ENCODE peak calls at places on chromosomes 12 and 14, in four cellular contexts. J, I, A and B are unnamed samples.

GRCh38 chr14:21070083-21070609 is at the start of gene ARHGEF40:
- DNase-seq in J (peak), I (peak), A (no peak), B (peak)

GRCh38 chr12:52946334-52946733 is 2.6 kb upstream of the KRT18 start:
- DNase-seq in J (no peak), I (no peak), A (no peak), B (no peak)

GRCh38 chr12:32159925-32160324 is 53.3 kb downstream of the BICD1 start:
- DNase-seq in J (no peak), I (no peak), A (no peak), B (no peak)

GRCh38 chr12:65432606-65433005 is 154.1 kb downstream of the MSRB3 start:
- DNase-seq in J (no peak), I (no peak), A (no peak), B (no peak)

GRCh38 chr12:112716099-112717093 is 75.2 kb upstream of the RPH3A start:
- DNase-seq in J (peak), I (peak), A (no peak), B (peak)

GRCh38 chr12:97941686-97942354 is 479.2 kb downstream of the RMST start:
- DNase-seq in J (no peak), I (no peak), A (no peak), B (no peak)

GRCh38 chr12:98355322-98355721 is 160.1 kb upstream of the TMPO start:
- DNase-seq in J (no peak), I (no peak), A (no peak), B (no peak)

GRCh38 chr12:2691340-2692111 is 103.2 kb upstream of the FKBP4 start:
- DNase-seq in J (no peak), I (no peak), A (peak), B (peak)

GRCh38 chr12:99985631-99986030 is 895 bp upstream of the ANKS1B start:
- DNase-seq in J (no peak), I (no peak), A (no peak), B (no peak)

GRCh38 chr14:65211341-65211987 is 109.1 kb upstream of the MAX start:
- DNase-seq in J (peak), I (no peak), A (no peak), B (no peak)

GRCh38 chr12:111767362-111768158 is 827 bp downstream of the ALDH2 start:
- DNase-seq in J (no peak), I (peak), A (no peak), B (peak)

GRCh38 chr12:91663331-91663998 is 480.8 kb upstream of the DCN start:
- DNase-seq in J (no peak), I (no peak), A (no peak), B (no peak)

GRCh38 chr12:65885716-65886115 is 61.4 kb downstream of the HMGA2 start:
- DNase-seq in J (peak), I (no peak), A (no peak), B (no peak)

GRCh38 chr14:105241641-105242040 is 6.7 kb upstream of the BTBD6 start:
- DNase-seq in J (no peak), I (no peak), A (no peak), B (no peak)

GRCh38 chr14:70789361-70789760 is 20.0 kb downstream of the MAP3K9 start:
- DNase-seq in J (no peak), I (no peak), A (no peak), B (no peak)

GRCh38 chr14:99615497-99616245 is 11.7 kb upstream of the CCDC85C start:
- DNase-seq in J (no peak), I (no peak), A (no peak), B (no peak)

GRCh38 chr12:109781668-109782321 is 51.4 kb downstream of the TRPV4 start:
- DNase-seq in J (no peak), I (no peak), A (no peak), B (no peak)

GRCh38 chr12:118714051-118714460 is 267.3 kb upstream of the SRRM4 start:
- DNase-seq in J (peak), I (peak), A (peak), B (peak)

DNA sequence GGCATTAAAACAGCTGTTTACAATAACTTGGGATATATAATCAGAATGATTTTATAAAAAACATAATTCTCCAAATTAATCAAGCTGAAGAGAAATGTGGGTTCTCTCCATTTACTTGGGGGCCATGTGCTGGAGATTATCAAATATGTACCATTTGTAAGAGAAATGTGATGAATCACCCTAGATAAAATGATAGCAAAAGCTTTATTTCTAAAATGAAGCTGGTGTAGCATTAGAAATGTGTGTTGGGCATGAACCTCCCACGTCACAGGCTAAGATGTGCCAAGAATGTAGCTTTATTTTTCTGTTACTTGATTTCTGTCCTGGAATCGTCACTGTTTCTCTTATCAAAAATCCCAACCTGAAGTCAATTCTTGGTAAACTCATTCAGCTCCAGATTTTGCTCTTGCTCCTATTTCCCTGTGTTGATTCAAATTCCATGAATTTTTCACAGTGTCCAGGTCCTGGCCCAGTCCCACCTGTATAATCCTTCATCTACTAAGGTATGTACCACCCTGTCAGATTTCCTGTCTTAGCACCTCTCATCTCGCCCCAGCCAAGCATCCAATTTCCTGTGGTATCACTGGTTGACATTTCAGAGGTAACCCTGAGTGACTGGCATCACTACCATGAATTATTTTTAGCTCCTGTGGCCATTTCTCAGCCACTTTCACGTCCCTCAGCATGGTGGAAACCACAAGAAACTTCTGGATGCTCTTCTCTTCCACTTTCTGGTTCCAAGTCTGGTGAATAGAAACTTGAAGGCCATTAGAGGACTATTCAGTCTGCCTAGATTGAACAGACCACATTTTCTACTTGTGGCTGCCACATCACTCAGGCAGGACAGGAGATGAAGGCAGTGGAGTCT is 103.6 kb upstream of the FLRT2 start:
- DNase-seq in J (no peak), I (no peak), A (no peak), B (no peak)
- TF ChIP-seq USF1 in J (no peak), I (no peak), A (no peak), B (no peak)

GRCh38 chr14:22849212-22849819 is 12.9 kb downstream of the MMP14 start:
- DNase-seq in J (no peak), I (peak), A (no peak), B (no peak)
- TF ChIP-seq USF1 in J (no peak), I (no peak), A (no peak), B (no peak)

DNA sequence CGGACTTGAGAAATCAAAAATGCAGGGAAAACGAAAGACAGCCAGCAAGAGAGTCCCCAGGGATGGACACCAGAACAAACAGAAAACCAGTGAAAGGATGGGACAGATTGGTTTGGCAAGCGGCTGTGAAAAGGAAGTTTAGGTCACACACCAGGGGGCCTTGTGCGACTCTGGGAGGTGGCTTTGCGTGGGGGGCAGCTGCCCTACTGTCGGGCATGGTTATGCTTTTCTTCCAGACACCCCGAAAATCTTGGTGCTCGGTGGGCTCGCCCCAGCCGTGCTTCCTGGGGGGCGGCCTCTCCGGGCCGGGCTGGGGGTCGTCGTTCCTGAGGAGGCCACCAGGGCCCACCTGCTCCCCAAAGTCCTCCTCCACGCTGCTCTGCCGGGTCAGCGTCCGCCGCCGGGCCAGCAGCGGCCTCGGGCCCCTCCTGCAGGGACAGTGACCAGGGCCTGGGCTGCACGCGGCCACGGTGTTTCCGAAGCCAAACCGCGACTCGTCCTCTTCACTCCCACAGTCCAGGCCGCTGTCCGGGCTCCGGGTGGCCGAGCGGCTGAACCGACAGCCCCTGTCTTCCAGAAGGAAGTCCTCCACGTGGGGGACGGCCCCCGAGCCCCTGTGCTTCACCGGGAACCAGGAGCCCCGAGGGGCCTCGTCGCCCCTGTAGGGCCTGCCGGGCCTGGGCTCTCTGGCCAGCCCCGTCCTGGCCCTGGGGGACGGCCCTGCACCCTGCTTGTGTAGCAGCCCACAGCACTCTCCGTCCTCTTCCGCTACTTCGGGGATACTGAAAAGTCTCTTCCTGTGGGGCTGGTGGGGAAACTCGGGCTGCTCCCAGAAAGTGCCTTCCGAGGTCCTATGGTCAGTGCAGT is 86.5 kb downstream of the PIWIL1 start:
- DNase-seq in J (no peak), I (no peak), A (no peak), B (no peak)
- TF ChIP-seq USF1 in J (no peak), I (no peak), A (no peak), B (no peak)

GRCh38 chr12:40375076-40375475 is 150.3 kb downstream of the LRRK2 start:
- DNase-seq in J (peak), I (no peak), A (no peak), B (no peak)

GRCh38 chr12:40382217-40382616 is 157.4 kb downstream of the LRRK2 start:
- DNase-seq in J (no peak), I (no peak), A (no peak), B (no peak)

GRCh38 chr12:40378721-40379120 is 153.9 kb downstream of the LRRK2 start:
- DNase-seq in J (no peak), I (no peak), A (no peak), B (no peak)

GRCh38 chr12:40376533-40377267 is 151.9 kb downstream of the LRRK2 start:
- DNase-seq in J (no peak), I (no peak), A (no peak), B (no peak)
- TF ChIP-seq USF1 in J (no peak), I (no peak), A (no peak), B (no peak)